ENCODE peak calls at places on chromosome 19, in eight cellular contexts. D is epithelial cell of esophagus, T is left ventricle myocardium inferior, P is HCT116, H is A549, F is esophagus muscularis mucosa, O is endodermal cell, L is epithelial cell of proximal tubule. S is an unnamed sample.

GRCh38 chr19:32406161-32407003 is 812 bp downstream of the DPY19L3 start:
- DNase-seq in P (peak; percentile 12), O (no peak), D (no peak), T (no peak), F (peak; percentile 80), H (no peak), L (no peak), S (no peak)

GRCh38 chr19:1495799-1496713 is 5.1 kb downstream of the REEP6 start:
- DNase-seq in H (no peak), F (no peak), L (no peak), P (no peak), T (no peak), O (no peak), D (peak; percentile 48), S (no peak)

GRCh38 chr19:1315470-1316166 is 29.9 kb downstream of the EFNA2 start:
- DNase-seq in F (no peak), T (peak; percentile 53), P (peak; percentile 18), H (peak; percentile 52), D (peak; percentile 59), L (no peak), O (peak; percentile 86), S (no peak)

GRCh38 chr19:7068599-7068998 is 904 bp upstream of the ZNF557 start:
- DNase-seq in P (no peak), L (no peak), H (no peak), F (no peak), O (no peak), D (no peak), T (no peak), S (no peak)

GRCh38 chr19:34662919-34663318 is 14.0 kb downstream of the SCGB2B2 start:
- DNase-seq in L (no peak), P (peak; percentile 41), D (peak; percentile 36), H (peak; percentile 70), F (no peak), O (peak; percentile 74), T (no peak), S (peak; percentile 48)

GRCh38 chr19:3135961-3136683 is at the start of gene GNA15:
- DNase-seq in T (no peak), D (peak; percentile 89), L (no peak), O (peak; percentile 44), P (no peak), F (no peak), H (no peak), S (no peak)

GRCh38 chr19:1411255-1412191 is 4.1 kb downstream of the DAZAP1 start:
- DNase-seq in O (no peak), L (no peak), D (peak; percentile 46), F (no peak), T (peak; percentile 80), P (no peak), H (no peak), S (no peak)

GRCh38 chr19:7191946-7192691 is 102.1 kb downstream of the INSR start:
- DNase-seq in T (no peak), D (no peak), H (no peak), P (no peak), O (no peak), L (no peak), F (no peak), S (peak; percentile 21)

GRCh38 chr19:20503536-20503935 is 62.0 kb downstream of the ZNF737 start:
- DNase-seq in O (no peak), D (peak; percentile 72), F (no peak), P (no peak), L (no peak), H (no peak), T (no peak), S (no peak)

GRCh38 chr19:49331616-49332055 is 3.6 kb upstream of the CD37 start:
- DNase-seq in F (peak; percentile 64), H (peak; percentile 77), T (no peak), L (peak; percentile 70), P (peak; percentile 37), O (peak; percentile 82), D (peak; percentile 62), S (no peak)

GRCh38 chr19:48994035-48994386 is 324 bp downstream of the RUVBL2 start:
- DNase-seq in O (no peak), F (no peak), L (no peak), D (no peak), T (no peak), P (no peak), H (no peak), S (no peak)

GRCh38 chr19:37817180-37817911 is 38.0 kb upstream of the ZNF573 start:
- DNase-seq in L (no peak), D (peak; percentile 27), H (no peak), F (peak; percentile 91), T (peak; percentile 86), O (peak; percentile 95), P (no peak), S (no peak)

GRCh38 chr19:2255982-2256685 is at the start of gene JSRP1:
- DNase-seq in T (no peak), D (no peak), P (no peak), H (no peak), O (no peak), F (no peak), L (no peak), S (no peak)

GRCh38 chr19:33458807-33459206 is 62.8 kb downstream of the PEPD start:
- DNase-seq in P (no peak), L (no peak), H (no peak), T (no peak), D (no peak), O (peak; percentile 28), F (no peak), S (no peak)

GRCh38 chr19:34808566-34808965 is 35.6 kb upstream of the ZNF599 start:
- DNase-seq in T (no peak), F (no peak), O (no peak), L (peak; percentile 9), D (peak; percentile 83), H (no peak), P (no peak), S (peak; percentile 1)

GRCh38 chr19:51552996-51553725 is 17.9 kb upstream of the ZNF175 start:
- DNase-seq in O (peak; percentile 96), D (peak; percentile 66), H (peak; percentile 29), P (peak; percentile 13), T (peak; percentile 72), L (no peak), F (no peak), S (peak; percentile 53)

DNA sequence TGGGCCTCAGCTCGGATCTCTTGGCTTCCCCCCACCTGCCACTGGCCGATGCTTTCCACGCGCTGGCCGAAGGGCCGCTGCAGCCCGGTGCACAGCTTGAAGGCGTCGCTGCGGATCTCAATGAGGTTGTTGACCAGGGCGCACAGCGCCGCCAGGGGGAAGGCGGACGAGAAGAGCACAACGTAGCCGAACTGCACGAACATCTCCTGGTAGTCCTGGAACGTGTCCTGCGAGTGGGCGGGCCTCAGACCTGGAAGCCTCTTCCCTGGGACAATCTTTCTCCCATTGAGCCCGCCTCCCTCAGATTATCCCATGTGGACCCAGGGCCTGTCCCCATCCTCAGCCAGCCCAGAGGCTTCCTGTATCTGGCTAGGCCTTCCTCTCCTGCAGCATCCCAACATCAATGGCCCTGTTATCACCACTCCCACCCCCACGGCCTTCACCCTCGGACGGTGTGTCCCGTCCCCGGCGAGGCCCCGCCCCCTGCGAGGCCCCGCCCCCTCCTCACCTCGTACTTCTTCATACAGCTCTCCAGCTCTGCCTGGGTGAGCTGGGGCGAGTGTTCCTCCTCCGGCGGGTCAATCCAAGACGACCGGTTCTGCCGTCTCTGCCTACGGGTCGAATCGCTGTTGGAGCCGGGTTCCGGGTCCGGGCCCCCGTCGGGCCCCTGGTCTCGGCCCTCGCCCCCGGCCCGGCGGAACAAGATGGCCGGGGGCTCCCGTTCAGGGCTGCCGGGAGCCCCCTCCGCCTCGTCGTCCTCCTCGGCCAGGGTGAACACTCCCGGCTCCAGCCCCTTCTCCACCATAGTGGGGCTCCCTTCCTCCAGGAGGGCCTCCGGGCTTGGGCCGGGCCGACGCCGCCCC is 6.8 kb downstream of the ANO8 start:
- DNase-seq in O (peak; percentile 97), H (no peak), D (peak; percentile 91), F (no peak), L (no peak), T (no peak), P (peak; percentile 82), S (no peak)
- TF ChIP-seq CTCF in O (peak; percentile 83), H (no peak), D (peak; percentile 71), F (peak; percentile 35), L (peak; percentile 24), T (no peak), P (peak; percentile 54), S (no peak)

GRCh38 chr19:8233370-8233769 is 24.2 kb downstream of the CERS4 start:
- DNase-seq in O (no peak), T (no peak), P (no peak), D (no peak), H (no peak), F (no peak), L (no peak), S (no peak)

GRCh38 chr19:8237026-8237425 is 27.9 kb downstream of the CERS4 start:
- DNase-seq in D (no peak), F (no peak), T (no peak), P (no peak), H (no peak), O (no peak), L (no peak), S (no peak)

DNA sequence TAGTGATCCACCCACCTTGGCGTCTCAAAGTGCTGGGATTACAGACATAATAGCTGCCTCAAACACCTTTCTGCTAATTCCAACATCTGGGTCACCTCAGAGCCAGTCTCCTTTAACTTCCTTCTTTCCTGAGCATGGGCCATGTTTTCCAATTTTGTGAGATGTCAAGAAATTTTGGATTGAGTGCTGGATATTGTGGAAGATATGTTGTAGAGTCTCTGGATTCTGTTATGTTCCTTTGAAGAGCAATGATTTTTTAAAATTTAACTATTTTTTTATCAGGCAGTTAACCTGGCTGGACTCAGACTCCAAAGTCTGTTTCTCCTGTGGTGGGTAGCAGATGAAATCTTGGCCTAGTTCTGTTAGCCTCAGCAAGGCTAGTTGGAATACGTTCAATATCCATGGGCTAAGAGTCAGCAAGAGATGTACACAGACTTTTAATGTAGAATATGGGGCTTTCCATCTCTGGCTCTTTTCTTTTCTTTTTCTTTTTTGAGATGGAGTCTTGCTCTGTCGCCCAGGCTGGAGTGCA is 22.0 kb downstream of the CERS4 start:
- DNase-seq in O (no peak), H (no peak), T (no peak), L (no peak), D (no peak), F (no peak), P (no peak), S (no peak)
- H3K4me3 ChIP-seq in O (no peak overlapping the region), H (no peak overlapping the region), T (no peak overlapping the region), L (no peak overlapping the region), D (no peak overlapping the region), F (no peak overlapping the region), P (no peak overlapping the region), S (no peak overlapping the region)

DNA sequence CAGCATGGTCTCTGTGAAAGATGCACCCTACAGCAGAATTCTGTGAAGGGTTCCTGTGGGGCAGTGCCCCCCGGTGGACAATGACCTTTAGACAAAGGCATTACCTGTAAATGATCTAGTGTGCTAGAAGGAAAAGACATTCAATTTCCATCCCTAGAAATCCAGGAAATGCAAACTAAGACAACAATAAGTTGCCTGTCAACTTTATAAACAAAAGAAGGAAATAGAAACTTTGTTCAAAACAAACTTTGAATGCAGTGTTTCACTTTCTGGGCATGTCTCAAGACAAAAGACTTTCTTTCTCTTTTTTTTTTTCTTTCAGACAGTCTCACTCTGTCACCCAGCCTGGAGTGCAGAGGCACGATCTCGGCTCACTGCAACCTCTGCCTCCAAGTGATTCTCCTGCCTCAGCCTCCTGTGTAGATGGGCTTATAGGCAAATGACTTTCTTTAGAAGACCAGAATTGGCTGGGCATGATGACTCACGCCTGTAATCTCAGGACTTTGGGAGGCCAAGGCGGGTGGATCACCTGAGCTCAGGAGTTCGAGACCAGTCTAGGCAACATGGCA is 15.5 kb downstream of the TEX101 start:
- DNase-seq in L (no peak), F (no peak), O (peak; percentile 78), D (peak; percentile 12), P (no peak), H (no peak), T (no peak), S (no peak)
- TF ChIP-seq CTCF in L (peak; percentile 20), F (no peak), O (peak; percentile 70), D (no peak), P (peak; percentile 28), H (no peak), T (no peak), S (peak; percentile 24)

GRCh38 chr19:29538651-29539050 is 12.9 kb downstream of the VSTM2B start:
- DNase-seq in D (no peak), F (no peak), P (no peak), T (no peak), H (no peak), O (no peak), L (no peak), S (no peak)
- H3K4me3 ChIP-seq in D (no peak overlapping the region), F (no peak overlapping the region), P (no peak overlapping the region), T (no peak overlapping the region), H (no peak overlapping the region), O (no peak overlapping the region), L (no peak overlapping the region), S (no peak overlapping the region)